ENCODE peak calls at places on chromosomes 12 and 14, in six cellular contexts. J is mammary epithelial cell, S is fibroblast of lung, V is HCT116, Z is gastrocnemius medialis, M is uterus. A is an unnamed sample.

GRCh38 chr12:52496590-52497071 is 3.6 kb upstream of the KRT6A start:
- DNase-seq in J (peak; percentile 94), S (peak; percentile 2), V (peak; percentile 80), Z (no peak), M (no peak), A (no peak)

GRCh38 chr14:22289570-22289969 is 299.5 kb downstream of the DAD1 start:
- DNase-seq in J (peak; percentile 67), S (no peak), V (no peak), Z (no peak), M (no peak), A (no peak)

GRCh38 chr12:100593490-100593889 is 20.0 kb downstream of the GAS2L3 start:
- DNase-seq in J (peak; percentile 25), S (peak; percentile 39), V (no peak), Z (no peak), M (no peak), A (no peak)

GRCh38 chr12:5587701-5588100 is 155.8 kb downstream of the NTF3 start:
- DNase-seq in J (no peak), S (no peak), V (no peak), Z (no peak), M (no peak), A (no peak)

GRCh38 chr12:6085841-6086240 is 38.6 kb downstream of the VWF start:
- DNase-seq in J (no peak), S (no peak), V (no peak), Z (no peak), M (no peak), A (no peak)

GRCh38 chr12:118773956-118774723 is 207.2 kb upstream of the SRRM4 start:
- DNase-seq in J (no peak), S (no peak), V (no peak), Z (no peak), M (no peak), A (no peak)

GRCh38 chr12:52277486-52278245 is 3.2 kb downstream of the KRT86 start:
- DNase-seq in J (no peak), S (peak; percentile 42), V (no peak), Z (no peak), M (no peak), A (no peak)

GRCh38 chr12:509494-509893 is 49.8 kb downstream of the B4GALNT3 start:
- DNase-seq in J (no peak), S (no peak), V (no peak), Z (no peak), M (no peak), A (no peak)

DNA sequence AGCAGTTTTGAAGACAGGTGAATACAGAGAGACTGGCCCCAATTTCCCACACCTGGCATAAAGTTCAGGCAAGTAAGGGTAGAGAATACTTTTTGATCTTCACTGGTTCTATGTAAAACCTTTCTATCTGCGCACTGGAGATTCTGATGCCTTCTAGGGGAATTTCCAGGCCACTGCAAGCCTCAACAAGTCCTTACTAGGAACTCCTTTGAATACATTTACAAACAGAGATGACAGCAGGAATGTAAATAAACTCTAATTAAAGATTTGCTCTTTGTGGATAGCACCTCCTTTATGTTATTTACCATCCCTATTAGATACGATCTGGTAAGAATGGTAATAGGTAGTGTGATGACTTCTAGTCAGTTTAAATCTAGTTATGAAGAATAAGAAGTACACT is 69.2 kb downstream of the NTN4 start:
- DNase-seq in J (peak; percentile 71), S (peak; percentile 12), V (no peak), Z (no peak), M (no peak), A (no peak)
- TF ChIP-seq CTCF in J (no peak), S (peak; percentile 29), V (no peak), Z (no peak), M (no peak), A (no peak)

DNA sequence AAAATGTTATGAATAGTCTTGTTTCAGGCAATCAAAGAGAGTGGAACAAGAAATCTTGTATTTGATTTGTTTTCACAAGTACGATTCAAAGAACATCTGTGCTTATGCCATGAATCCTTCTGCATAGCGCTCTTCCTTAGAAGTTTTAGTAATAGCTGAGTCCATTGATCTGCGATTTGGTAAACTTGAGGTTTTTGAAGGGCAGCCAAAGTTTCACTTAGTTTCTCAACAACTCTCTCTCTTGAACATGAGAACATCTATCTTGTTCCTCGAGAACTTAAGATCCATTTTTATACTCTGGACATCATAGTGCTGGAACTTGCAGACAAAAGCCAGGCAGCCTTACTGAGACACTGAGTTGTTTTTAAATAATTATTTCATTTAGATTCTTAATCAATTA is 96.2 kb upstream of the USP15 start:
- DNase-seq in J (no peak), S (peak; percentile 14), V (no peak), Z (no peak), M (no peak), A (no peak)
- H3K27ac ChIP-seq in J (no peak overlapping the region), S (no peak overlapping the region), V (no peak overlapping the region), Z (no peak overlapping the region), M (no peak overlapping the region), A (no peak overlapping the region)

DNA sequence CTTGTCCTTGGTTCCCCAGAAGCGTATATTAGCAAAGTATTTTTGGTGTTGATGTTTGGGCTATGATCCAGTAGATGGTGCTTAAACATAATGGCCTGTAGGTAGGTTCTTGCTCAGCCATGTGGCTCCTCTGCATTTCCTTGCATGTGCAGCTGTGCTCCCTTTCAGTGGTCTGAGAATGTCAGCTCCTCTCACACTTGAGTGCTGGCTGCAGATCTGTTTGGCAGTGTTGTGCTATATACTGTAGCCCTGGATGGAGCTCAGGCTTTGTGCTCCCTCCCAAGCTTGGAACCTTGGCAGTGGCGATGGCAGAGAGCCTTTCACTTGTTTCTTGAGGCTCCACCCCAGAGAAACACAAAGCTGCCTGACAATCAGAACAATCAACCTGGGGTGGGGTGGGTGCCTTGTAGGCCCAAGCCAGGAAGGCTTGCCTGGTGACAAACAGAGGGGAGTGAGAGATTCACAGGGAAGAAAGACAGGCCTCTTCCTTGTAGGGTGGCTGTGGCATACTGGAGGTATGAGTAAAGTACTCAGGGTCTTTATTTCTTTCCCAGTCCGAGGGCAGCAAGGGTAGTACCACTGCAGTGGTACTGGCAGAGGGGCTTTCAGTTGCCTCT is 255.3 kb downstream of the RAD51B start:
- DNase-seq in J (no peak), S (peak; percentile 8), V (no peak), Z (no peak), M (no peak), A (no peak)
- TF ChIP-seq CTCF in J (no peak), S (no peak), V (no peak), Z (no peak), M (no peak), A (no peak)

DNA sequence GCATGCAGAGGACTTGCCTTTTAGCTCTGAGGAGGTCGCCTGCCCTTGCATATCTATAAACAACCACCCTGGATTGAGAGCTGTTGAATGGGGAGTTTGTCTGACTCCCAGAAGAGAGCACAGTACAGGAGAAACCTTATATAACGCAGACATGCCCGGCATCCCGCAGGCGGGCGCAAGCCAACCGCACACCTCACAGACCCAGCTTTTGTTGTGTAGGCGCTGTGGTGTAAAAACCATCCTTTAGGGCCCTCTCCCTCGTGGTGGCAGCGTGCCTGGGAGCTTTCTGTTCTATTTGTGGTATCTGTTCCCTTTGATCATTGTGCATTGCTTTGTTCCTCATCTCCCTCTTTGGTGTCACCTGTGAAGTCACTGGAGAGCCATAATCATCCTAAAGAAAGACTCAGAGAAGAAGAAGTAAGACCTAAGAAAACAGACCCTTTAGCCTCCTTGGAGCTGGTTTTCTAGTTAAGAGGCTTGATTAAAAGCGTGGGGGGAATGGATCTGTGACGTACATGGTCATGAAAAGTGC is 77.7 kb downstream of the ETV6 start:
- DNase-seq in J (no peak), S (no peak), V (no peak), Z (no peak), M (no peak), A (no peak)
- H3K27ac ChIP-seq in J (no peak overlapping the region), S (no peak overlapping the region), V (no peak overlapping the region), Z (no peak overlapping the region), M (no peak overlapping the region), A (no peak overlapping the region)

GRCh38 chr12:28235017-28235416 is 44.8 kb downstream of the CCDC91 start:
- DNase-seq in J (no peak), S (no peak), V (no peak), Z (no peak), M (no peak), A (no peak)

GRCh38 chr12:28239918-28240317 is 49.7 kb downstream of the CCDC91 start:
- DNase-seq in J (no peak), S (no peak), V (no peak), Z (no peak), M (no peak), A (no peak)

GRCh38 chr12:28235985-28236384 is 45.7 kb downstream of the CCDC91 start:
- DNase-seq in J (no peak), S (no peak), V (no peak), Z (no peak), M (no peak), A (no peak)

GRCh38 chr12:28240853-28241252 is 50.6 kb downstream of the CCDC91 start:
- DNase-seq in J (no peak), S (no peak), V (no peak), Z (no peak), M (no peak), A (no peak)

GRCh38 chr12:28237423-28237822 is 47.2 kb downstream of the CCDC91 start:
- DNase-seq in J (no peak), S (no peak), V (no peak), Z (no peak), M (no peak), A (no peak)
- TF ChIP-seq CTCF in J (peak; percentile 36), S (peak; percentile 36), V (no peak), Z (no peak), M (no peak), A (no peak)

DNA sequence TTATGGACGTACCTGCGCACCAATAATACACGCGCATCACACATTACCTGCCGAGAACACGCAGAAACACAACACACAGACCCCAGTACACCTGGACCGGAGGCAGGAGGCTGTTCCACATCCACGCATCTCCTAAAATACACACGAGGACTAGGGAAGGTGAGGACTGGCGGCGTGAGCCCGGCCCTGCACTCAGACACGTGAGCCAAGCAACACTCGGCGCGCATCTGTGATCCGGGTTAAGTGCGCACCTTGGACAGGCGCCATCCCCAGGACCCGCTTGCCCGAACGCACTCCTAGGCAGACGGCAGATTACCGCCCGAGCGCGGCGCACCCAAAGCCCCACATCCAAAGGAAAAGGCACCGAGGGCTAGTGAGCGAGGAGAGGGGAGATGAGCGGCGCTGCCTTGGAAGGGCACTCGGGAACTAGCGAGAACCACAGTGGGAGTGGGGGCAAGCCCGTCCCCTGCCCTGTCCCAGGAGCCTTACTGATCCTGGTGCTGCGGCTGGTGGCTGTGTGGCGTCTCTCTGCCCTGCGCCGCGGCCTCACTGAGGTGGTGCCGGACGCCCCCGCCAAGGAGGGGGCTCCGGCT is 417 bp downstream of the GLS2 start:
- DNase-seq in J (peak; percentile 26), S (no peak), V (no peak), Z (no peak), M (peak; percentile 36), A (no peak)
- H3K27ac ChIP-seq in J (no peak overlapping the region), S (no peak overlapping the region), V (no peak overlapping the region), Z (no peak overlapping the region), M (no peak overlapping the region), A (no peak overlapping the region)

GRCh38 chr14:24442240-24443052 is at the start of gene SDR39U1:
- DNase-seq in J (peak; percentile 98), S (peak; percentile 99), V (peak; percentile 97), Z (peak; percentile 96), M (peak; percentile 99), A (peak; percentile 93)
- TF ChIP-seq CTCF in J (no peak), S (no peak), V (no peak), Z (no peak), M (peak; percentile 3), A (peak; percentile 2)

DNA sequence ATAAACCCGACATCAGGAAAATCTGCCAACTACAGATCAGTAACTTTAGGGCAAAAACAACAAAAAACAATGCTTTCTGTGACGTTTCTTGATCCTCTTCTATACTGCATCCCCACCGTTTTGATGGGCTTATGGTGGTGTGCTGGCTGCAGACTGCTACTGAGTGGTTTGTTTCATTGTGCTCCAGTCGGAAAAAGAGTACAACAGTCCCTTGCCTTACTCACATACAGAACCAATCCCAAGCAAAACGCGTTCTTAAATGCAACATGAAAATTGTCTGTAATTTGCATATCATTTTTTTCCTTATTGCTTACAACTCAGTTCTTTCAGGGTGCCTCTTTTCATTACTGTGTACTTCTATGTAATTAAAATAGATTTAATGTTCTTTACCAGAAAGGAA is 2.3 kb downstream of the ETV6 start:
- DNase-seq in J (peak; percentile 48), S (peak; percentile 39), V (no peak), Z (no peak), M (no peak), A (no peak)
- H3K27ac ChIP-seq in J (peak overlapping the region; percentile 96), S (peak overlapping the region; percentile 88), V (no peak overlapping the region), Z (peak overlapping the region; percentile 97), M (peak overlapping the region; percentile 99), A (peak overlapping the region; percentile 94)

A was measured in thoracic aorta.